ENCODE peak calls at places on chromosomes 3 and 15, in four cellular contexts. I, E, S and L are unnamed samples.

GRCh38 chr3:65971281-65972252 is 67.2 kb downstream of the MAGI1 start:
- DNase-seq in I (peak), E (no peak), S (no peak), L (no peak)

GRCh38 chr3:123758081-123758564 is 126.0 kb downstream of the MYLK start:
- DNase-seq in I (no peak), E (no peak), S (no peak), L (no peak)

GRCh38 chr15:38085931-38086562 is 151.6 kb downstream of the TMCO5A start:
- DNase-seq in I (no peak), E (peak), S (peak), L (no peak)

GRCh38 chr3:38015485-38015884 is 14.0 kb downstream of the PLCD1 start:
- DNase-seq in I (no peak), E (no peak), S (no peak), L (no peak)

GRCh38 chr15:99495430-99496301 is 70.1 kb upstream of the MEF2A start:
- DNase-seq in I (peak), E (no peak), S (no peak), L (no peak)

GRCh38 chr15:83654379-83655236 is 685 bp downstream of the ADAMTSL3 start:
- DNase-seq in I (peak), E (no peak), S (no peak), L (no peak)

GRCh38 chr3:59502806-59503205 is 453.0 kb upstream of the CFAP20DC start:
- DNase-seq in I (peak), E (peak), S (peak), L (no peak)

GRCh38 chr3:115913069-115913686 is 289.9 kb downstream of the GAP43 start:
- DNase-seq in I (no peak), E (no peak), S (no peak), L (no peak)

GRCh38 chr3:16319307-16319706 is 54.3 kb downstream of the OXNAD1 start:
- DNase-seq in I (no peak), E (no peak), S (peak), L (peak)

GRCh38 chr3:11155341-11156025 is 1.2 kb downstream of the HRH1 start:
- DNase-seq in I (peak), E (no peak), S (peak), L (no peak)

GRCh38 chr15:90603893-90604292 is 74.2 kb downstream of the CRTC3 start:
- DNase-seq in I (no peak), E (no peak), S (peak), L (peak)

GRCh38 chr3:50157821-50158556 is 2.9 kb downstream of the SEMA3F start:
- DNase-seq in I (no peak), E (no peak), S (peak), L (peak)

GRCh38 chr15:63165166-63165859 is 8.0 kb upstream of the RPS27L start:
- DNase-seq in I (no peak), E (no peak), S (no peak), L (no peak)

GRCh38 chr3:16461463-16462245 is 51.8 kb downstream of the RFTN1 start:
- DNase-seq in I (no peak), E (no peak), S (no peak), L (no peak)

GRCh38 chr15:62957130-62957529 is 85.4 kb upstream of the TPM1 start:
- DNase-seq in I (no peak), E (no peak), S (peak), L (no peak)

GRCh38 chr3:51916418-51916817 is 13.3 kb upstream of the IQCF1 start:
- DNase-seq in I (no peak), E (no peak), S (no peak), L (no peak)

GRCh38 chr3:176739169-176739568 is 458.1 kb downstream of the TBL1XR1 start:
- DNase-seq in I (peak), E (no peak), S (no peak), L (no peak)

GRCh38 chr3:62312201-62312600 is 61.1 kb downstream of the FEZF2 start:
- DNase-seq in I (no peak), E (no peak), S (no peak), L (no peak)

GRCh38 chr15:68223171-68223570 is 6.4 kb downstream of the CLN6 start:
- DNase-seq in I (no peak), E (no peak), S (no peak), L (no peak)

GRCh38 chr3:148466143-148466542 is 231.6 kb upstream of the AGTR1 start:
- DNase-seq in I (no peak), E (no peak), S (peak), L (no peak)

GRCh38 chr3:9110802-9111201 is 138.6 kb downstream of the SRGAP3 start:
- DNase-seq in I (no peak), E (no peak), S (peak), L (no peak)

GRCh38 chr3:72042397-72043211 is 257.7 kb upstream of the PROK2 start:
- DNase-seq in I (peak), E (peak), S (peak), L (no peak)

GRCh38 chr3:58236527-58237237 is 910 bp upstream of the ABHD6 start:
- DNase-seq in I (peak), E (no peak), S (no peak), L (peak)

GRCh38 chr15:25905140-25905539 is 42.0 kb upstream of the ATP10A start:
- DNase-seq in I (no peak), E (peak), S (peak), L (no peak)

GRCh38 chr3:71926242-71926560 is 141.3 kb upstream of the PROK2 start:
- DNase-seq in I (peak), E (no peak), S (peak), L (peak)

GRCh38 chr15:60338810-60339209 is 59.0 kb downstream of the ANXA2 start:
- DNase-seq in I (no peak), E (no peak), S (no peak), L (no peak)

GRCh38 chr15:40449275-40449674 is 8.5 kb downstream of the BAHD1 start:
- DNase-seq in I (no peak), E (no peak), S (peak), L (no peak)

GRCh38 chr3:136197159-136197715 is 1.1 kb upstream of the MSL2 start:
- DNase-seq in I (no peak), E (no peak), S (no peak), L (peak)

GRCh38 chr3:190382082-190382481 is 5.9 kb upstream of the CLDN16 start:
- DNase-seq in I (no peak), E (peak), S (peak), L (no peak)

GRCh38 chr3:30631237-30631961 is 25.0 kb downstream of the TGFBR2 start:
- DNase-seq in I (no peak), E (no peak), S (peak), L (peak)

GRCh38 chr3:64300790-64301423 is 75.6 kb upstream of the PRICKLE2 start:
- DNase-seq in I (no peak), E (peak), S (peak), L (no peak)

GRCh38 chr3:127836004-127836882 is 13.9 kb upstream of the MGLL start:
- DNase-seq in I (no peak), E (no peak), S (no peak), L (no peak)

GRCh38 chr15:87477759-87478687 is 778.5 kb downstream of the NTRK3 start:
- DNase-seq in I (peak), E (peak), S (peak), L (no peak)

GRCh38 chr3:182388506-182388905 is 404.8 kb upstream of the ATP11B start:
- DNase-seq in I (no peak), E (no peak), S (no peak), L (no peak)

GRCh38 chr3:139538733-139539132 is 809 bp downstream of the RBP1 start:
- DNase-seq in I (peak), E (no peak), S (peak), L (no peak)
- H3K4me3 ChIP-seq in I (peak), E (no peak), S (peak), L (no peak)

GRCh38 chr3:40782086-40782721 is 257.4 kb downstream of the ZNF621 start:
- DNase-seq in I (no peak), E (no peak), S (peak), L (peak)

GRCh38 chr3:40779039-40779438 is 254.3 kb downstream of the ZNF621 start:
- DNase-seq in I (no peak), E (no peak), S (no peak), L (no peak)

GRCh38 chr3:40780801-40781406 is 256.1 kb downstream of the ZNF621 start:
- DNase-seq in I (peak), E (no peak), S (peak), L (no peak)

DNA sequence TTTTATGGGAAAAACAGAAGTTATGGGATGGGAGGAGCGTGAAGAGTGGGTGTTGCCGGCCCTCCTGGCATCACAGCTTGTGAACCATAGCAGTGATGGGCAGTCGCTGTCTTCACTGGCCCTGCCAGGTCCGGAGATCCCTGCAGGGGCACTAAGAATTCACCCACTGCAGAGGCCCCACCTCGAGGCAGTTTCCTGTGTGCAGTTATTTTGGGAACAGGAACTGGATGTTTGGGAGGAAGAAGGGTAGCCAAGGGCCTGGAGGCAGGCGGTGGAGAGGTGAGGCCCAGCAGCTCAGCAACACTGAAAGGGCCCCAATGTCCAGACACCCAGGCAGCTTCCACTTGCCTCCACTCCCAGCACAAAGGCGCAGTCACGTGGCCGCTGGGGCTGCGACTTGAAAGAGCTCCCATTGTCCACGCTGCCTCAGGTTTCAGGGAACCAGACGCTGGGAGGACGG is 255.6 kb downstream of the ZNF621 start:
- DNase-seq in I (peak), E (no peak), S (peak), L (no peak)
- H3K4me3 ChIP-seq in I (no peak), E (no peak), S (no peak), L (no peak)

GRCh38 chr3:98482717-98483482 is 14.6 kb upstream of the OR5K2 start:
- DNase-seq in I (no peak), E (no peak), S (no peak), L (no peak)

DNA sequence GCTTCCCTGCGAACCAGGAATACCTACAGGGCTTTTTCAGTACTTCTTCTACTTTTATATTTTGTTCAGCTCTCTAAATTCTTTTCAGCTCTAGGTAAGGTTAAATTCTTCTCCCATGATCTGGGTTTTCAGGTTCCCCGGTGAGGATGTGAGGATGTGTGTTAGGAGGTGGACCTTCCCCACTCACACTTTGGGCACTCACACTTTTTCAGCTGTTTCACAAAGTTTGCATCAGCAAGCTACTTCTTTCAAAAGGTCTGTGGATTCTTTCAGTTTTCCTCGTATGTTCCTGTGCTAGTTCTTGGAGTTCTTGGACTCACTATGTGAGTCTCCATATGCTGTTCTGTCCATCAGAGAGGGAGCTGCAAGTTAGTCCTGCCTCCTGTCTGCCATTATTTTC is 13.9 kb upstream of the OR5K2 start:
- DNase-seq in I (no peak), E (no peak), S (no peak), L (no peak)
- H3K4me3 ChIP-seq in I (no peak), E (no peak), S (no peak), L (no peak)

DNA sequence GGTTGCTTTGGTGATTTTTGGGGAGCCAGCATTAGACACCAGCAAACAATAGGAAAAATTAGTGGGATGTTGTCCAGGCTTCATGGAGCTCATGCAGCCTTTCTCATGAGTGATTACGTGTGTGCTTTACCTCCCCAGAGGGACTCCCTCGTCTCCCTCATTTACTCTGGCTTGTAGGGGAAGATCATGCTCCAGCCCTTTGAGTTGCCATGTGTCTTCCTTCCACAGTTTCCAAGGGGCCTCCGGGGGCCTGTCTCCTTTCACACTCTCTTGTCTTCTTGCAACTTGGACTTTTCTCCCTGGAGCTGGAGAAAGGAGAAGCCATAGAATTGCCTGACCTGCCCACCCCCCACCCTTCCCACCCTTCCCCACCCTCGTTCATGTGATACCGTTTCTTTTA is 98.7 kb downstream of the FAM43A start:
- DNase-seq in I (no peak), E (no peak), S (no peak), L (no peak)
- H3K4me3 ChIP-seq in I (no peak), E (no peak), S (no peak), L (no peak)